ENCODE peak calls at places on chromosomes 1 and 21, in four cellular contexts. X is GM12878, Y is HepG2, M is H1. J is an unnamed sample.

GRCh38 chr1:96145486-96145885 is 576.1 kb upstream of the PTBP2 start:
- DNase-seq in M (no peak), X (no peak), Y (no peak), J (no peak)

GRCh38 chr1:234707641-234708040 is 97.7 kb upstream of the IRF2BP2 start:
- DNase-seq in Y (no peak), M (no peak), X (no peak), J (no peak)

GRCh38 chr1:230153655-230154296 is 86.7 kb downstream of the GALNT2 start:
- DNase-seq in Y (peak; percentile 73), X (no peak), M (no peak), J (no peak)

GRCh38 chr1:95956215-95956614 is 722.2 kb downstream of the RWDD3 start:
- DNase-seq in M (no peak), X (no peak), Y (no peak), J (no peak)

GRCh38 chr1:158952416-158952815 is 21.1 kb downstream of the PYHIN1 start:
- DNase-seq in X (no peak), Y (no peak), M (no peak), J (no peak)

GRCh38 chr1:46166521-46167462 is 8.1 kb upstream of the TSPAN1 start:
- DNase-seq in M (no peak), X (no peak), Y (no peak), J (no peak)

GRCh38 chr1:184513966-184514365 is 127.1 kb downstream of the C1orf21 start:
- DNase-seq in X (no peak), M (no peak), Y (no peak), J (no peak)

GRCh38 chr1:197521118-197521739 is 253.2 kb downstream of the CRB1 start:
- DNase-seq in X (no peak), Y (peak; percentile 23), M (no peak), J (peak; percentile 27)

GRCh38 chr1:101006553-101006952 is 19.0 kb downstream of the DPH5 start:
- DNase-seq in Y (peak; percentile 32), X (no peak), M (no peak), J (no peak)

GRCh38 chr1:111198836-111199235 is 1.6 kb downstream of the DENND2D start:
- DNase-seq in Y (no peak), X (no peak), M (no peak), J (no peak)

GRCh38 chr21:17915976-17916375 is 96.8 kb upstream of the C21orf91 start:
- DNase-seq in M (no peak), Y (no peak), X (no peak), J (no peak)

GRCh38 chr1:45974541-45975269 is 157.7 kb downstream of the PIK3R3 start:
- DNase-seq in M (no peak), X (no peak), Y (peak; percentile 43), J (no peak)

GRCh38 chr1:166905136-166905535 is 29.1 kb upstream of the TADA1 start:
- DNase-seq in X (no peak), M (no peak), Y (no peak), J (no peak)

GRCh38 chr1:56513095-56513494 is 66.3 kb downstream of the PLPP3 start:
- DNase-seq in X (no peak), M (no peak), Y (no peak), J (no peak)

GRCh38 chr1:213131851-213132655 is 81.0 kb downstream of the RPS6KC1 start:
- DNase-seq in Y (peak; percentile 18), M (no peak), X (no peak), J (no peak)

GRCh38 chr1:244154882-244155531 is 103.9 kb downstream of the ZBTB18 start:
- DNase-seq in M (no peak), Y (peak; percentile 10), X (no peak), J (no peak)

GRCh38 chr1:112981461-112982233 is 25.7 kb upstream of the SLC16A1 start:
- DNase-seq in X (no peak), Y (no peak), M (no peak), J (no peak)

GRCh38 chr1:188872376-188872775 is 1605.3 kb downstream of the BRINP3 start:
- DNase-seq in M (no peak), X (no peak), Y (no peak), J (no peak)

DNA sequence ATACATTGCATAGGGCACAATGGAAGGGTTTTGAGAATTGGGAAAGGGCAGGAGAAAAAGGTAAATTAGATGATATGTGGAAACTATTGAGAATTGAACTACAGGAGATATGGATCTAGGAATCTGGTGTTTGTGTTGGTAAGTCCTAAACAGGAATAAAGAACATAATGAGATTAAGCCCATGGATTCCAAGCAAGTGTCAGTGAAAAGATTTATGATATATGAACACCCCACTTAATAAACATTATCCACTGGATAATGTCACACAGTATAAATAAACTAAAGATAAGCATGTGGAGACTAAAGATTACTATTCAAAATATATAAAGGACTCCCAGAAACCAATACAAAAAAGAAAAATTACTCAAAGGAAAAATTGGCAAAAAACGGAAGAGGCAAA is 98.2 kb downstream of the TNFSF18 start:
- DNase-seq in X (no peak), Y (no peak), M (no peak), J (no peak)
- H3K9ac ChIP-seq in X (no peak overlapping the region), Y (no peak overlapping the region), M (no peak overlapping the region), J (no peak overlapping the region)

GRCh38 chr1:164712131-164713031 is 153.4 kb downstream of the PBX1 start:
- DNase-seq in Y (no peak), M (no peak), X (no peak), J (no peak)
- TF ChIP-seq SUZ12 in Y (no peak), M (no peak), X (no peak), J (no peak)

DNA sequence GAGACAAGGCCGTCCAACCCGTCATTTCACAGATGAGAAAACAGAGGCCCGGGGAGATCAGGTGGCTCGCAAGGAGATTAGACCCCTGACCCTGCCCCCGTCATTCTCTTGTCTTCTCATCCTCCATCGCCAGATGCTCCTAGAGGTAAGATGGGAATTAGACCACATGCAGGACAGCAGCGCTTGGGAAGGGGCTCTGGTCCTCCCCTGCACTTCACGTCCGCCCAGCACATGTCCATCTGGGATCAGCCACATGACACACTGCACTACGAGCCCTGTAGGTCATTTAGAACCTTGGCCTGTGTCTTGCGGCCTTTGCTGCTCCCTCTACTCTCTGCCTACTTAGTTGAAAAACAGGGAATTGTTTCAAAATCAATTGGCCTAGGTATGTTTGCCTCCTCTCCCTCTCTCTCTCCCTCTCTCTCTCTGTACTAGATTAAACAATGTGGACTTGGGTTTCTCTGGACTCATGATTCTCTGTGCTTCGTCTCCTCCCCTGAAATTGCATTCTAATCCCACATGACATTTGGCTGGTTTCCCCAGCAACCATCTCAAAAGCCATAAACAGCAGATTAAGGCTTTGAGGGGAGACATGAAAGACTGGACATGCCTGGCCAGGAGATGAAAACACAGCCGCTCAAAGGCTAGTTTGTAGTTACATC is 3.8 kb upstream of the NCMAP start:
- DNase-seq in M (no peak), X (no peak), Y (peak; percentile 98), J (no peak)
- H3K4me1 ChIP-seq in M (peaks cover 10% of the 10 kb centered on the region), X (no peaks in the 10 kb centered on the region), Y (peaks cover 94% of the 10 kb centered on the region), J (peaks cover 3% of the 10 kb centered on the region)

DNA sequence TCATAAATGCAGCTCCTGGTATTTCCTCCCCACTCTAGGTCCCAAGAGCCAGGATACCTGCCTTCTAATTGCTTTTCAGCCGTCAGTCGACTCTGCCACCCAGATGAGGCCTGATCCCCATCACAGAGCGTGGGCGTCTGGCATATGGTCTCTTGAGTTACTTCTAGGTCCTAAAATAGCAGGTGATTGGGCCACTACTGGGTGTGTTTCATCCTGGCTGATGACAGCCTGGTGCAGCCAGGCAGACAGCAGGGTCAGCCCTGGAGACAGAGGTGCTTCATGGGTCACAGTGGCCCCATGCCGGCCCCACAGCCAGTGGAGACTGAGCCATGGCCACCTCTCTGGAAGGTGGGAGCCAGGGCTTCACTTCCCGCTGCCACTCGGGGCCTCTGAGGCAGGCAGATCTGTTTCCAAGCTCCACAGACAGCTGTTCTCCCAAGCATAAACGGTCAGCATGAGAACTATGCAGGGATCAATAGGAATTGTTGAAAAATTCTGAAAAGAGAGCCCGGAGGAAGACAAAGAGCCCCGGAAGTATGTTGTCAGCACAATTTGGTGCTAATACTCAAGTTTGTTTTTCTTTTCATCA is 83.0 kb downstream of the MAN1C1 start:
- DNase-seq in Y (no peak), M (no peak), X (no peak), J (no peak)
- H3K9ac ChIP-seq in Y (no peak overlapping the region), M (no peak overlapping the region), X (no peak overlapping the region), J (peak overlapping the region; percentile 29)

GRCh38 chr1:164836614-164837018 is 277.6 kb downstream of the PBX1 start:
- DNase-seq in Y (no peak), M (no peak), X (no peak), J (no peak)
- TF ChIP-seq SUZ12 in Y (no peak), M (no peak), X (no peak), J (no peak)

GRCh38 chr1:205849619-205850355 is at the start of gene PM20D1:
- DNase-seq in Y (no peak), M (peak; percentile 19), X (no peak), J (no peak)
- H3K4me1 ChIP-seq in Y (no peaks in the 10 kb centered on the region), M (no peaks in the 10 kb centered on the region), X (no peaks in the 10 kb centered on the region), J (no peaks in the 10 kb centered on the region)

GRCh38 chr1:179081696-179082307 is at the start of gene TOR3A:
- DNase-seq in X (peak; percentile 81), Y (peak; percentile 81), M (peak; percentile 79), J (peak; percentile 94)
- H3K9ac ChIP-seq in X (peak within 1 kb of the TSS; percentile 92), Y (peak within 1 kb of the TSS; percentile 79), M (peak within 1 kb of the TSS; percentile 72), J (peak within 1 kb of the TSS; percentile 90)

GRCh38 chr1:87226341-87226760 is 102.3 kb upstream of the LMO4 start:
- DNase-seq in M (peak; percentile 27), Y (peak; percentile 74), X (no peak), J (peak; percentile 88)

GRCh38 chr1:87227651-87228050 is 101.0 kb upstream of the LMO4 start:
- DNase-seq in M (no peak), X (no peak), Y (no peak), J (no peak)

GRCh38 chr1:87236585-87236984 is 92.1 kb upstream of the LMO4 start:
- DNase-seq in Y (no peak), X (no peak), M (no peak), J (no peak)

GRCh38 chr1:87231703-87232363 is 96.8 kb upstream of the LMO4 start:
- DNase-seq in X (no peak), M (no peak), Y (no peak), J (no peak)
- TF ChIP-seq SUZ12 in X (no peak), M (no peak), Y (no peak), J (no peak)

DNA sequence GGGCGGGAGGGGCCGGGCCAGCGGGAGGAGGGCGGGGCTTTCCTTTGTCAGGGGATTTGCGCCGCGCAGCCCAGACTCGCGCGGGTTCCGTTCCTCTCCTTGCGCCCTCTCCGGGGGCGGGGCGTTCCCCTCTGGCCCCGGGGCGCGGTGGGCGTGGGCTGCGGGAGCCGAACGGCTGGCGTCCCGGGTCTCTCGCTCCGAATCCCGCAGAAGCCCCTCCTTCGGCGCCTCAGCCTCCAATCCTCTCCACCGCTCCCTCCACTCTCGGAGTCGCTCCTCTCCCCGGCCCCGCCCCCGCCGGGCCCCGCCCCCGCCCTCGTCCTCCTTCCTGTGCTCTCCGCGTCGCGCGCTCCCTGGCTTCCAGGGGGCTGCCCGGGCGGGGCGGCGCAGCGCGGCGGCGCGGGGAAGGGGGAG is 82.8 kb upstream of the BMP8A start:
- DNase-seq in M (peak; percentile 80), Y (peak; percentile 93), X (peak; percentile 40), J (peak; percentile 93)
- H3K4me1 ChIP-seq in M (peaks cover 15% of the 10 kb centered on the region), Y (peaks cover 70% of the 10 kb centered on the region), X (peaks cover 33% of the 10 kb centered on the region), J (peaks cover 3% of the 10 kb centered on the region)

J was measured in NT2/D1.